ENCODE peak calls at places on chromosomes 5 and 9, in seven cellular contexts. One of them, this sample, is unnamed.
A peak's percentile ranks its signal among the peaks of the same experiment; 100 is the strongest.

GRCh38 chr5:101390317-101390908 is 487.3 kb upstream of the ST8SIA4 start:
- DNase-seq in A549: no peak
- DNase-seq in stomach: no peak
- DNase-seq in tibial nerve: no peak
- DNase-seq in GM12878: peak; percentile 12
- DNase-seq in heart left ventricle: no peak
- DNase-seq in IMR-90: peak; percentile 45
- DNase-seq in this sample: no peak

GRCh38 chr5:79416499-79416898 is 97.4 kb downstream of the HOMER1 start:
- DNase-seq in stomach: no peak
- DNase-seq in A549: no peak
- DNase-seq in tibial nerve: no peak
- DNase-seq in heart left ventricle: no peak
- DNase-seq in GM12878: peak; percentile 39
- DNase-seq in IMR-90: peak; percentile 4
- DNase-seq in this sample: peak; percentile 11

GRCh38 chr9:130379649-130379970 is 65.2 kb upstream of the ASS1 start:
- DNase-seq in GM12878: no peak
- DNase-seq in tibial nerve: no peak
- DNase-seq in A549: no peak
- DNase-seq in heart left ventricle: no peak
- DNase-seq in IMR-90: no peak
- DNase-seq in stomach: no peak
- DNase-seq in this sample: no peak

GRCh38 chr5:86968311-86968753 is 299.4 kb upstream of the RASA1 start:
- DNase-seq in IMR-90: peak; percentile 65
- DNase-seq in A549: peak; percentile 21
- DNase-seq in GM12878: no peak
- DNase-seq in heart left ventricle: peak; percentile 53
- DNase-seq in stomach: no peak
- DNase-seq in tibial nerve: no peak
- DNase-seq in this sample: no peak

GRCh38 chr5:56669534-56670483 is 145.5 kb upstream of the MAP3K1 start:
- DNase-seq in IMR-90: peak; percentile 12
- DNase-seq in A549: no peak
- DNase-seq in GM12878: peak; percentile 98
- DNase-seq in stomach: peak; percentile 83
- DNase-seq in heart left ventricle: no peak
- DNase-seq in tibial nerve: no peak
- DNase-seq in this sample: peak; percentile 48

GRCh38 chr9:130240410-130241197 is 25.0 kb upstream of the HMCN2 start:
- DNase-seq in tibial nerve: peak; percentile 38
- DNase-seq in heart left ventricle: no peak
- DNase-seq in GM12878: peak; percentile 54
- DNase-seq in A549: peak; percentile 68
- DNase-seq in stomach: peak; percentile 59
- DNase-seq in IMR-90: peak; percentile 71
- DNase-seq in this sample: no peak

GRCh38 chr9:38038307-38039089 is 30.5 kb downstream of the SHB start:
- DNase-seq in tibial nerve: no peak
- DNase-seq in heart left ventricle: peak; percentile 67
- DNase-seq in IMR-90: no peak
- DNase-seq in A549: no peak
- DNase-seq in stomach: no peak
- DNase-seq in GM12878: no peak
- DNase-seq in this sample: no peak

GRCh38 chr5:169576181-169576598 is 7.4 kb upstream of the SPDL1 start:
- DNase-seq in GM12878: no peak
- DNase-seq in stomach: no peak
- DNase-seq in tibial nerve: no peak
- DNase-seq in A549: no peak
- DNase-seq in IMR-90: peak; percentile 87
- DNase-seq in heart left ventricle: no peak
- DNase-seq in this sample: no peak

GRCh38 chr5:15286659-15287058 is 213.3 kb upstream of the FBXL7 start:
- DNase-seq in GM12878: no peak
- DNase-seq in tibial nerve: no peak
- DNase-seq in IMR-90: no peak
- DNase-seq in stomach: no peak
- DNase-seq in heart left ventricle: no peak
- DNase-seq in A549: no peak
- DNase-seq in this sample: no peak

GRCh38 chr9:6079386-6079785 is 64.0 kb upstream of the RANBP6 start:
- DNase-seq in A549: no peak
- DNase-seq in stomach: no peak
- DNase-seq in IMR-90: no peak
- DNase-seq in GM12878: no peak
- DNase-seq in heart left ventricle: no peak
- DNase-seq in tibial nerve: no peak
- DNase-seq in this sample: no peak

GRCh38 chr9:117265253-117265652 is 149.6 kb downstream of the ASTN2 start:
- DNase-seq in heart left ventricle: no peak
- DNase-seq in A549: no peak
- DNase-seq in tibial nerve: no peak
- DNase-seq in stomach: no peak
- DNase-seq in IMR-90: no peak
- DNase-seq in GM12878: no peak
- DNase-seq in this sample: no peak

GRCh38 chr5:132831095-132831860 is 831 bp upstream of the SHROOM1 start:
- DNase-seq in tibial nerve: no peak
- DNase-seq in stomach: no peak
- DNase-seq in heart left ventricle: no peak
- DNase-seq in IMR-90: no peak
- DNase-seq in GM12878: no peak
- DNase-seq in A549: no peak
- DNase-seq in this sample: no peak
- TF ChIP-seq POLR2A in tibial nerve: no peak
- TF ChIP-seq POLR2A in stomach: no peak
- TF ChIP-seq POLR2A in heart left ventricle: no peak
- TF ChIP-seq POLR2A in IMR-90: no peak
- TF ChIP-seq POLR2A in GM12878: no peak
- TF ChIP-seq POLR2A in A549: no peak
- TF ChIP-seq POLR2A in this sample: no peak

GRCh38 chr9:75087824-75088645 is at the start of the genes NMRK1 and OSTF1:
- DNase-seq in tibial nerve: peak; percentile 89
- DNase-seq in GM12878: peak; percentile 64
- DNase-seq in IMR-90: peak; percentile 96
- DNase-seq in heart left ventricle: peak; percentile 98
- DNase-seq in stomach: peak; percentile 97
- DNase-seq in A549: peak; percentile 92
- DNase-seq in this sample: peak; percentile 83
- TF ChIP-seq POLR2A in tibial nerve: peak; percentile 89
- TF ChIP-seq POLR2A in GM12878: peak; percentile 95
- TF ChIP-seq POLR2A in IMR-90: peak; percentile 72
- TF ChIP-seq POLR2A in heart left ventricle: peak; percentile 64
- TF ChIP-seq POLR2A in stomach: no peak
- TF ChIP-seq POLR2A in A549: peak; percentile 70
- TF ChIP-seq POLR2A in this sample: peak; percentile 81

GRCh38 chr9:92875373-92875772 is 2.5 kb downstream of the ZNF484 start:
- DNase-seq in A549: no peak
- DNase-seq in GM12878: no peak
- DNase-seq in IMR-90: no peak
- DNase-seq in heart left ventricle: no peak
- DNase-seq in tibial nerve: no peak
- DNase-seq in stomach: no peak
- DNase-seq in this sample: no peak

GRCh38 chr9:92882276-92882675 is 4.4 kb upstream of the ZNF484 start:
- DNase-seq in tibial nerve: no peak
- DNase-seq in heart left ventricle: no peak
- DNase-seq in GM12878: no peak
- DNase-seq in stomach: no peak
- DNase-seq in IMR-90: no peak
- DNase-seq in A549: no peak
- DNase-seq in this sample: no peak

DNA sequence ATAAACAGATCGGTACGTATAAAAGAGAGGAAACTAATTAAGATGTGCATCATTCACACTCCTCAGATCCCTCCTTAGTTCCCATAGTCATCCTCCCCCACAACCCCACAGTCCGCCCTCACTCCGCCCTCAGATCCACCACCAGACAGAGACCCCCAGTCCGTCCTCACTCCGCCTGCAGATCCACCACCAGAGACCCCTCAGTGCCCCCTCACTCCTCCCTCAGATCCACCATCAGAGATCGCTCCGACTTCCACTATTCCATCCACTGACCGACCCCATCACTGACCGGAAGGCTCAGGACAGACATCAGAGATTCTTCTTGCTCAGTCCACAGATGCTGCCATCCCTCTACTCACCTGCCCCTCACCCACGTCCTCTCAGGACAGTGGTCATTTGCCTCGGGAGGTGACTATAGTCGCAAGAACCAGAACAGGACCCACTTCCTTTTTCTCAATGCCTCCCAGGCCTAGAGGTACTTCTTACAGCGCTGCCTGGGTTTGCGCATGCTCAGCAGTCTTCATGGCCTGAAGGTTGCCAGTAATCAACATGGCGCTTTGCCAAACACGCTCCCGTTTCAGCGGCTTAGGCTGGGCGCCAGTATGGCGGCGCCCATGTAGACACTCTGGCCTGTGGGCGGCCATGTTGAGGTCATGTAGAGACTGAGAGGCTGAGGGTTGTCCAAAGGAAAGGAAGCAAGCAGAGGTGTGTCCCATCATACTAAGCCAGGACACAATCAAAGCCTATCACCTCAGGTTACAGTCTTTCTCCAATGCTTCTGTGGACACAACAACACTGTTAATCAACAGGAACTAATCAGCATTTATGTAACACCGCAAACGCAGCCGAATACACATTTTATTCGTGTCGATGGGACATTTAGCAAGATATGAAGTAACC is at the start of gene ZNF484:
- DNase-seq in heart left ventricle: peak; percentile 98
- DNase-seq in stomach: peak; percentile 99
- DNase-seq in tibial nerve: peak; percentile 93
- DNase-seq in GM12878: peak; percentile 96
- DNase-seq in A549: peak; percentile 91
- DNase-seq in IMR-90: peak; percentile 97
- DNase-seq in this sample: peak; percentile 71
- TF ChIP-seq POLR2A in heart left ventricle: no peak
- TF ChIP-seq POLR2A in stomach: no peak
- TF ChIP-seq POLR2A in tibial nerve: peak; percentile 21
- TF ChIP-seq POLR2A in GM12878: peak; percentile 84
- TF ChIP-seq POLR2A in A549: no peak
- TF ChIP-seq POLR2A in IMR-90: peak; percentile 74
- TF ChIP-seq POLR2A in this sample: peak; percentile 71

GRCh38 chr9:95078934-95079333 is 238.6 kb downstream of the FANCC start:
- DNase-seq in stomach: peak; percentile 76
- DNase-seq in tibial nerve: no peak
- DNase-seq in heart left ventricle: no peak
- DNase-seq in GM12878: no peak
- DNase-seq in A549: no peak
- DNase-seq in IMR-90: no peak
- DNase-seq in this sample: no peak

GRCh38 chr9:95078516-95078915 is 239.0 kb downstream of the FANCC start:
- DNase-seq in heart left ventricle: no peak
- DNase-seq in A549: no peak
- DNase-seq in GM12878: no peak
- DNase-seq in tibial nerve: no peak
- DNase-seq in IMR-90: no peak
- DNase-seq in stomach: no peak
- DNase-seq in this sample: no peak

GRCh38 chr9:95080961-95081658 is 236.4 kb downstream of the FANCC start:
- DNase-seq in IMR-90: no peak
- DNase-seq in A549: no peak
- DNase-seq in tibial nerve: no peak
- DNase-seq in heart left ventricle: no peak
- DNase-seq in stomach: peak; percentile 20
- DNase-seq in GM12878: no peak
- DNase-seq in this sample: no peak

GRCh38 chr9:95077766-95078382 is 239.6 kb downstream of the FANCC start:
- DNase-seq in tibial nerve: no peak
- DNase-seq in IMR-90: no peak
- DNase-seq in stomach: peak; percentile 43
- DNase-seq in A549: no peak
- DNase-seq in GM12878: no peak
- DNase-seq in heart left ventricle: no peak
- DNase-seq in this sample: no peak

GRCh38 chr9:95079461-95079860 is 238.0 kb downstream of the FANCC start:
- DNase-seq in A549: no peak
- DNase-seq in GM12878: no peak
- DNase-seq in tibial nerve: no peak
- DNase-seq in stomach: peak; percentile 25
- DNase-seq in IMR-90: no peak
- DNase-seq in heart left ventricle: no peak
- DNase-seq in this sample: no peak
- TF ChIP-seq POLR2A in A549: no peak
- TF ChIP-seq POLR2A in GM12878: no peak
- TF ChIP-seq POLR2A in tibial nerve: no peak
- TF ChIP-seq POLR2A in stomach: no peak
- TF ChIP-seq POLR2A in IMR-90: no peak
- TF ChIP-seq POLR2A in heart left ventricle: no peak
- TF ChIP-seq POLR2A in this sample: no peak

DNA sequence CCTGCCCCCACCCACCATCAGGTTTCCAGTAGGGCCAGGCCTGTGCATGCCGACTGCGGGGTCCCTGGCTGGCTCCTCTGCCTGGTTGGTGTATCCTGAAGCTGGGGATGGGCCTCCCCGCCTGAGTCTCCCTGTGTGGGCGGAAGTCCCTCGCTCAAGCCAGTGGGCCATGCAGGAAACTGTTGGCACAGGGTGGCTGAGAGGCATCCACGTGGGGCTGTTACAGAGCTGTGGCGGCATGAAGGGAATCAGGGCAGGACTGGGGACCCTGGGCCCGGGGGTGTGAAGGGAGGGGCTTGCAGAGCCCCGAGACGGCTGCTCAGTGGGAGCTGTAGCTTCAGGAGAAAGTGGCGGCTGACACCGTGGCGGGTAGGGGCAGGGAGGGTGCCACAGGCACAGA is 88.8 kb downstream of the RXRA start:
- DNase-seq in GM12878: no peak
- DNase-seq in tibial nerve: no peak
- DNase-seq in heart left ventricle: no peak
- DNase-seq in stomach: no peak
- DNase-seq in A549: no peak
- DNase-seq in IMR-90: no peak
- DNase-seq in this sample: no peak
- TF ChIP-seq POLR2A in GM12878: no peak
- TF ChIP-seq POLR2A in tibial nerve: no peak
- TF ChIP-seq POLR2A in heart left ventricle: no peak
- TF ChIP-seq POLR2A in stomach: no peak
- TF ChIP-seq POLR2A in A549: no peak
- TF ChIP-seq POLR2A in IMR-90: no peak
- TF ChIP-seq POLR2A in this sample: no peak

DNA sequence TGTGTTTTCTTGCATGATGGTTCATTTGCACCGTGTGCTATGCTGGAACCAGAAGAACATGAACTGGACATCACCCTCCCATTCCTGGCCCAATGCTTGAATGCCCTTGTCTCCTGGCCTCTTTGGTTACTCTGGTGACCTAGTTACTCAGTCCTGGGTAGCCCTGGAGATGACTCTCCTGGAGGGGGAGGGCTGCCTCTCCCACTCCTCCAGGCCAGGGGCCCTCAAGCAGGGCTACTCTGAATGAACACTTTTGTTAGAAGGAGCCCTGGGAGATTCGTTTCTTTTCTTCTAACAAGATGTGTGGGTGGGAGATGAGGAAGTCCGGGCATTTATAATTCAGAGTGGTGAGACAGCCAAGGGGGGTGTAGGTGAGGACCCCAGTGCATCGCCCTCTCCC is 12.0 kb upstream of the NKX2-5 start:
- DNase-seq in IMR-90: no peak
- DNase-seq in stomach: no peak
- DNase-seq in A549: no peak
- DNase-seq in GM12878: no peak
- DNase-seq in heart left ventricle: no peak
- DNase-seq in tibial nerve: no peak
- DNase-seq in this sample: no peak
- TF ChIP-seq POLR2A in IMR-90: no peak
- TF ChIP-seq POLR2A in stomach: no peak
- TF ChIP-seq POLR2A in A549: no peak
- TF ChIP-seq POLR2A in GM12878: no peak
- TF ChIP-seq POLR2A in heart left ventricle: no peak
- TF ChIP-seq POLR2A in tibial nerve: no peak
- TF ChIP-seq POLR2A in this sample: no peak

GRCh38 chr9:17723656-17724055 is 144.8 kb downstream of the SH3GL2 start:
- DNase-seq in GM12878: no peak
- DNase-seq in stomach: no peak
- DNase-seq in tibial nerve: no peak
- DNase-seq in A549: no peak
- DNase-seq in heart left ventricle: no peak
- DNase-seq in IMR-90: no peak
- DNase-seq in this sample: no peak
- TF ChIP-seq POLR2A in GM12878: no peak
- TF ChIP-seq POLR2A in stomach: no peak
- TF ChIP-seq POLR2A in tibial nerve: no peak
- TF ChIP-seq POLR2A in A549: no peak
- TF ChIP-seq POLR2A in heart left ventricle: no peak
- TF ChIP-seq POLR2A in IMR-90: no peak
- TF ChIP-seq POLR2A in this sample: no peak

This sample was measured in GM12892.